ENCODE peak calls at places on chromosomes 2 and 18, in eight cellular contexts. One of them, this sample, is unnamed.

GRCh38 chr2:85799215-85799956 is 45.6 kb downstream of the ATOH8 start:
- DNase-seq in MM.1S: no peak
- DNase-seq in lung: no peak
- DNase-seq in GM12864: no peak
- DNase-seq in mucosa of descending colon: no peak
- DNase-seq in RWPE1: peak; percentile 89
- DNase-seq in right atrium auricular region: no peak
- DNase-seq in body of pancreas: no peak
- DNase-seq in this sample: no peak

GRCh38 chr18:21548647-21549046 is 51.9 kb downstream of the ESCO1 start:
- DNase-seq in MM.1S: no peak
- DNase-seq in lung: no peak
- DNase-seq in GM12864: no peak
- DNase-seq in mucosa of descending colon: no peak
- DNase-seq in RWPE1: no peak
- DNase-seq in right atrium auricular region: no peak
- DNase-seq in body of pancreas: no peak
- DNase-seq in this sample: no peak

GRCh38 chr2:149650006-149650405 is 62.4 kb upstream of the MMADHC start:
- DNase-seq in MM.1S: no peak
- DNase-seq in lung: peak; percentile 37
- DNase-seq in GM12864: no peak
- DNase-seq in mucosa of descending colon: no peak
- DNase-seq in RWPE1: no peak
- DNase-seq in right atrium auricular region: no peak
- DNase-seq in body of pancreas: no peak
- DNase-seq in this sample: no peak

GRCh38 chr2:134231965-134232340 is 21.9 kb upstream of the MGAT5 start:
- DNase-seq in MM.1S: no peak
- DNase-seq in lung: no peak
- DNase-seq in GM12864: no peak
- DNase-seq in mucosa of descending colon: no peak
- DNase-seq in RWPE1: no peak
- DNase-seq in right atrium auricular region: no peak
- DNase-seq in body of pancreas: no peak
- DNase-seq in this sample: no peak

GRCh38 chr2:220499281-220499680 is 871.9 kb downstream of the SLC4A3 start:
- DNase-seq in MM.1S: no peak
- DNase-seq in lung: no peak
- DNase-seq in GM12864: no peak
- DNase-seq in mucosa of descending colon: no peak
- DNase-seq in RWPE1: peak; percentile 34
- DNase-seq in right atrium auricular region: peak; percentile 62
- DNase-seq in body of pancreas: no peak
- DNase-seq in this sample: no peak

GRCh38 chr2:230956827-230957755 is 32.0 kb upstream of the GPR55 start:
- DNase-seq in MM.1S: peak; percentile 82
- DNase-seq in lung: no peak
- DNase-seq in GM12864: peak; percentile 93
- DNase-seq in mucosa of descending colon: peak; percentile 66
- DNase-seq in RWPE1: peak; percentile 80
- DNase-seq in right atrium auricular region: peak; percentile 60
- DNase-seq in body of pancreas: peak; percentile 18
- DNase-seq in this sample: peak; percentile 82

GRCh38 chr2:230885467-230886130 is 20.9 kb downstream of the ITM2C start:
- DNase-seq in MM.1S: peak; percentile 54
- DNase-seq in lung: no peak
- DNase-seq in GM12864: no peak
- DNase-seq in mucosa of descending colon: no peak
- DNase-seq in RWPE1: no peak
- DNase-seq in right atrium auricular region: no peak
- DNase-seq in body of pancreas: peak; percentile 60
- DNase-seq in this sample: peak; percentile 70

GRCh38 chr18:63844254-63844653 is 43.3 kb upstream of the SERPINB2 start:
- DNase-seq in MM.1S: peak; percentile 68
- DNase-seq in lung: no peak
- DNase-seq in GM12864: no peak
- DNase-seq in mucosa of descending colon: no peak
- DNase-seq in RWPE1: peak; percentile 26
- DNase-seq in right atrium auricular region: no peak
- DNase-seq in body of pancreas: no peak
- DNase-seq in this sample: peak; percentile 15

GRCh38 chr18:2955966-2956521 is 56.9 kb downstream of the LPIN2 start:
- DNase-seq in MM.1S: no peak
- DNase-seq in lung: no peak
- DNase-seq in GM12864: no peak
- DNase-seq in mucosa of descending colon: no peak
- DNase-seq in RWPE1: no peak
- DNase-seq in right atrium auricular region: no peak
- DNase-seq in body of pancreas: no peak
- DNase-seq in this sample: no peak

GRCh38 chr2:40957508-40957907 is 505.6 kb upstream of the SLC8A1 start:
- DNase-seq in MM.1S: no peak
- DNase-seq in lung: no peak
- DNase-seq in GM12864: no peak
- DNase-seq in mucosa of descending colon: peak; percentile 1
- DNase-seq in RWPE1: no peak
- DNase-seq in right atrium auricular region: no peak
- DNase-seq in body of pancreas: peak; percentile 8
- DNase-seq in this sample: no peak

GRCh38 chr2:217393585-217394032 is 533.7 kb upstream of the TNP1 start:
- DNase-seq in MM.1S: no peak
- DNase-seq in lung: peak; percentile 46
- DNase-seq in GM12864: no peak
- DNase-seq in mucosa of descending colon: peak; percentile 40
- DNase-seq in RWPE1: peak; percentile 77
- DNase-seq in right atrium auricular region: peak; percentile 74
- DNase-seq in body of pancreas: peak; percentile 23
- DNase-seq in this sample: no peak

GRCh38 chr2:223635080-223635479 is 32.9 kb upstream of the SCG2 start:
- DNase-seq in MM.1S: no peak
- DNase-seq in lung: no peak
- DNase-seq in GM12864: no peak
- DNase-seq in mucosa of descending colon: no peak
- DNase-seq in RWPE1: no peak
- DNase-seq in right atrium auricular region: no peak
- DNase-seq in body of pancreas: no peak
- DNase-seq in this sample: no peak

GRCh38 chr2:15412779-15413178 is 148.4 kb downstream of the NBAS start:
- DNase-seq in MM.1S: no peak
- DNase-seq in lung: no peak
- DNase-seq in GM12864: no peak
- DNase-seq in mucosa of descending colon: no peak
- DNase-seq in RWPE1: no peak
- DNase-seq in right atrium auricular region: no peak
- DNase-seq in body of pancreas: no peak
- DNase-seq in this sample: no peak

GRCh38 chr2:47907097-47907781 is 941 bp upstream of the FBXO11 start:
- DNase-seq in MM.1S: peak; percentile 53
- DNase-seq in lung: no peak
- DNase-seq in GM12864: no peak
- DNase-seq in mucosa of descending colon: peak; percentile 68
- DNase-seq in RWPE1: no peak
- DNase-seq in right atrium auricular region: peak; percentile 62
- DNase-seq in body of pancreas: peak; percentile 19
- DNase-seq in this sample: no peak

GRCh38 chr18:79486356-79487197 is 90.8 kb downstream of the NFATC1 start:
- DNase-seq in MM.1S: no peak
- DNase-seq in lung: no peak
- DNase-seq in GM12864: no peak
- DNase-seq in mucosa of descending colon: no peak
- DNase-seq in RWPE1: no peak
- DNase-seq in right atrium auricular region: no peak
- DNase-seq in body of pancreas: no peak
- DNase-seq in this sample: no peak

GRCh38 chr2:112646791-112647720 is 1.3 kb downstream of the SLC20A1 start:
- DNase-seq in MM.1S: peak; percentile 33
- DNase-seq in lung: no peak
- DNase-seq in GM12864: no peak
- DNase-seq in mucosa of descending colon: peak; percentile 37
- DNase-seq in RWPE1: no peak
- DNase-seq in right atrium auricular region: peak; percentile 49
- DNase-seq in body of pancreas: no peak
- DNase-seq in this sample: peak; percentile 34

GRCh38 chr18:65737346-65737745 is 13.5 kb upstream of the CDH7 start:
- DNase-seq in MM.1S: no peak
- DNase-seq in lung: no peak
- DNase-seq in GM12864: no peak
- DNase-seq in mucosa of descending colon: no peak
- DNase-seq in RWPE1: no peak
- DNase-seq in right atrium auricular region: no peak
- DNase-seq in body of pancreas: no peak
- DNase-seq in this sample: no peak

GRCh38 chr2:21404137-21404536 is 280.4 kb downstream of the TDRD15 start:
- DNase-seq in MM.1S: no peak
- DNase-seq in lung: no peak
- DNase-seq in GM12864: no peak
- DNase-seq in mucosa of descending colon: no peak
- DNase-seq in RWPE1: no peak
- DNase-seq in right atrium auricular region: no peak
- DNase-seq in body of pancreas: no peak
- DNase-seq in this sample: no peak

GRCh38 chr18:64276736-64277135 is 127.8 kb upstream of the LINC00305 start:
- DNase-seq in MM.1S: no peak
- DNase-seq in lung: no peak
- DNase-seq in GM12864: no peak
- DNase-seq in mucosa of descending colon: no peak
- DNase-seq in RWPE1: no peak
- DNase-seq in right atrium auricular region: no peak
- DNase-seq in body of pancreas: peak; percentile 4
- DNase-seq in this sample: no peak

GRCh38 chr2:28250006-28250405 is 142.7 kb upstream of the FOSL2 start:
- DNase-seq in MM.1S: no peak
- DNase-seq in lung: no peak
- DNase-seq in GM12864: no peak
- DNase-seq in mucosa of descending colon: no peak
- DNase-seq in RWPE1: peak; percentile 84
- DNase-seq in right atrium auricular region: no peak
- DNase-seq in body of pancreas: no peak
- DNase-seq in this sample: no peak
- TF ChIP-seq CTCF in MM.1S: no peak
- TF ChIP-seq CTCF in lung: no peak
- TF ChIP-seq CTCF in GM12864: no peak
- TF ChIP-seq CTCF in mucosa of descending colon: no peak
- TF ChIP-seq CTCF in RWPE1: no peak
- TF ChIP-seq CTCF in right atrium auricular region: no peak
- TF ChIP-seq CTCF in body of pancreas: no peak
- TF ChIP-seq CTCF in this sample: no peak

GRCh38 chr2:11592671-11593574 is 59.1 kb downstream of the GREB1 start:
- DNase-seq in MM.1S: no peak
- DNase-seq in lung: no peak
- DNase-seq in GM12864: no peak
- DNase-seq in mucosa of descending colon: no peak
- DNase-seq in RWPE1: no peak
- DNase-seq in right atrium auricular region: no peak
- DNase-seq in body of pancreas: peak; percentile 35
- DNase-seq in this sample: no peak

GRCh38 chr2:11588228-11589110 is 54.6 kb downstream of the GREB1 start:
- DNase-seq in MM.1S: no peak
- DNase-seq in lung: no peak
- DNase-seq in GM12864: no peak
- DNase-seq in mucosa of descending colon: no peak
- DNase-seq in RWPE1: no peak
- DNase-seq in right atrium auricular region: no peak
- DNase-seq in body of pancreas: no peak
- DNase-seq in this sample: no peak

GRCh38 chr2:11585071-11585470 is 51.2 kb downstream of the GREB1 start:
- DNase-seq in MM.1S: no peak
- DNase-seq in lung: no peak
- DNase-seq in GM12864: no peak
- DNase-seq in mucosa of descending colon: no peak
- DNase-seq in RWPE1: no peak
- DNase-seq in right atrium auricular region: no peak
- DNase-seq in body of pancreas: no peak
- DNase-seq in this sample: no peak

GRCh38 chr2:11590193-11590592 is 56.3 kb downstream of the GREB1 start:
- DNase-seq in MM.1S: no peak
- DNase-seq in lung: no peak
- DNase-seq in GM12864: no peak
- DNase-seq in mucosa of descending colon: no peak
- DNase-seq in RWPE1: no peak
- DNase-seq in right atrium auricular region: no peak
- DNase-seq in body of pancreas: no peak
- DNase-seq in this sample: no peak

DNA sequence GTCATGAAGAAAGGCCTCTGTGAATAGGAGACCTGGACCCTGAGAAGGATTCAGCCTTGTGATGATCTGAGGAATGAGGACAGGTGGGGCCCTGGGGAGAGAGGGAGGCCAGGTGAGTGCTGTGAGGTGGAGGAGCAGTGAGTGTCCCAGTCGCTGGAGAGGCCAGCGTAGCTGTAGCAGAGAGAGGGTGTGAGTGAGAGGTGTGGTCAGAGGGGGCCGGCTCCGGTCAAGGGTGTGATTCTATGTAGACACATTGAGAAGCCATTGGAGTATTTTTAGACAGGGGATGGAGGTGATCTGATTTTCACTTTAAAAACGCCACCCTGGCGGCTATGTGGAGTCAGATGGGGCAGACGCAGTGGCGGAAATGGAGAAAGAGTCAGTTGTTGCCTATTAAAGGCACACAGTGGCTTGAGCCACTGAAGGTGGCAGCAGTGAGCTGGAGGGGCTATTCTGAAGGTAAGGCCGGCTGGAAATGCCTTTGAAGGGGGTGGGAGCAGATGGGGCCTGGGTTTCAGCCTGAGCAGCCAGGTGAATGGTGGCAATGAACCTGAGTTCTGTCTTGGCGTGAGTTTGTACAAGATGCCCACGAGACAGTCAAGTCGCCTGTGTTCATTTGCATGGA is 55.6 kb downstream of the GREB1 start:
- DNase-seq in MM.1S: no peak
- DNase-seq in lung: no peak
- DNase-seq in GM12864: no peak
- DNase-seq in mucosa of descending colon: no peak
- DNase-seq in RWPE1: no peak
- DNase-seq in right atrium auricular region: no peak
- DNase-seq in body of pancreas: no peak
- DNase-seq in this sample: no peak
- TF ChIP-seq CTCF in MM.1S: peak; percentile 15
- TF ChIP-seq CTCF in lung: no peak
- TF ChIP-seq CTCF in GM12864: no peak
- TF ChIP-seq CTCF in mucosa of descending colon: no peak
- TF ChIP-seq CTCF in RWPE1: no peak
- TF ChIP-seq CTCF in right atrium auricular region: no peak
- TF ChIP-seq CTCF in body of pancreas: no peak
- TF ChIP-seq CTCF in this sample: no peak

GRCh38 chr2:117537030-117537429 is 277.5 kb upstream of the DDX18 start:
- DNase-seq in MM.1S: no peak
- DNase-seq in lung: no peak
- DNase-seq in GM12864: no peak
- DNase-seq in mucosa of descending colon: no peak
- DNase-seq in RWPE1: no peak
- DNase-seq in right atrium auricular region: no peak
- DNase-seq in body of pancreas: no peak
- DNase-seq in this sample: no peak

GRCh38 chr2:117536139-117536538 is 278.4 kb upstream of the DDX18 start:
- DNase-seq in MM.1S: no peak
- DNase-seq in lung: no peak
- DNase-seq in GM12864: no peak
- DNase-seq in mucosa of descending colon: peak; percentile 41
- DNase-seq in RWPE1: peak; percentile 7
- DNase-seq in right atrium auricular region: no peak
- DNase-seq in body of pancreas: peak; percentile 10
- DNase-seq in this sample: peak; percentile 8
- TF ChIP-seq CTCF in MM.1S: peak; percentile 37
- TF ChIP-seq CTCF in lung: no peak
- TF ChIP-seq CTCF in GM12864: peak; percentile 39
- TF ChIP-seq CTCF in mucosa of descending colon: peak; percentile 39
- TF ChIP-seq CTCF in RWPE1: no peak
- TF ChIP-seq CTCF in right atrium auricular region: peak; percentile 48
- TF ChIP-seq CTCF in body of pancreas: no peak
- TF ChIP-seq CTCF in this sample: peak; percentile 22

GRCh38 chr2:239267411-239267941 is 133.3 kb downstream of the HDAC4 start:
- DNase-seq in MM.1S: peak; percentile 97
- DNase-seq in lung: peak; percentile 84
- DNase-seq in GM12864: peak; percentile 82
- DNase-seq in mucosa of descending colon: peak; percentile 89
- DNase-seq in RWPE1: peak; percentile 30
- DNase-seq in right atrium auricular region: peak; percentile 85
- DNase-seq in body of pancreas: peak; percentile 83
- DNase-seq in this sample: peak; percentile 86
- TF ChIP-seq CTCF in MM.1S: peak; percentile 45
- TF ChIP-seq CTCF in lung: peak; percentile 7
- TF ChIP-seq CTCF in GM12864: peak; percentile 47
- TF ChIP-seq CTCF in mucosa of descending colon: peak; percentile 16
- TF ChIP-seq CTCF in RWPE1: no peak
- TF ChIP-seq CTCF in right atrium auricular region: peak; percentile 46
- TF ChIP-seq CTCF in body of pancreas: peak; percentile 23
- TF ChIP-seq CTCF in this sample: peak; percentile 31